ENCODE peak calls at places on chromosomes 11 and 22, in eight cellular contexts. I is sigmoid colon; X is neuronal stem cell; R is brain microvascular endothelial cell; B is uterus; S is heart right ventricle; Z is PC-9; D is CD8-positive, alpha-beta memory T cell. H is an unnamed sample.

GRCh38 chr11:13698147-13698546 is 29.7 kb downstream of the FAR1 start:
- DNase-seq in I (no peak), X (no peak), R (no peak), B (no peak), S (no peak), Z (no peak), D (no peak), H (no peak)

GRCh38 chr22:27795053-27795452 is 6.5 kb downstream of the MN1 start:
- DNase-seq in I (no peak), X (no peak), R (no peak), B (no peak), S (no peak), Z (no peak), D (no peak), H (no peak)

GRCh38 chr22:23414727-23415489 is 165.2 kb downstream of the IGLL1 start:
- DNase-seq in I (no peak), X (no peak), R (no peak), B (no peak), S (no peak), Z (no peak), D (no peak), H (no peak)

GRCh38 chr11:108906329-108906728 is 241.5 kb downstream of the DDX10 start:
- DNase-seq in I (no peak), X (no peak), R (peak; percentile 65), B (no peak), S (no peak), Z (peak; percentile 95), D (no peak), H (no peak)

GRCh38 chr11:109853156-109853776 is 239.9 kb upstream of the ZC3H12C start:
- DNase-seq in I (no peak), X (peak; percentile 31), R (peak; percentile 79), B (no peak), S (no peak), Z (peak; percentile 66), D (no peak), H (no peak)

GRCh38 chr22:44389181-44389580 is 76.4 kb upstream of the SHISAL1 start:
- DNase-seq in I (peak; percentile 51), X (no peak), R (no peak), B (no peak), S (peak; percentile 9), Z (no peak), D (no peak), H (no peak)

GRCh38 chr11:838441-839279 is 3.7 kb downstream of the POLR2L start:
- DNase-seq in I (no peak), X (no peak), R (no peak), B (no peak), S (no peak), Z (no peak), D (no peak), H (no peak)

GRCh38 chr11:4636962-4637661 is at the start of gene OR51D1:
- DNase-seq in I (peak; percentile 80), X (peak; percentile 73), R (peak; percentile 72), B (peak; percentile 53), S (peak; percentile 74), Z (no peak), D (peak; percentile 39), H (peak; percentile 69)

GRCh38 chr22:23305922-23306374 is 125.6 kb downstream of the BCR start:
- DNase-seq in I (peak; percentile 90), X (no peak), R (peak; percentile 89), B (peak; percentile 77), S (peak; percentile 78), Z (no peak), D (no peak), H (peak; percentile 64)

GRCh38 chr22:46251816-46252380 is 1.8 kb upstream of the CDPF1 start:
- DNase-seq in I (no peak), X (no peak), R (no peak), B (no peak), S (no peak), Z (no peak), D (no peak), H (no peak)

GRCh38 chr11:26730711-26731460 is 9.0 kb upstream of the SLC5A12 start:
- DNase-seq in I (no peak), X (no peak), R (peak; percentile 24), B (no peak), S (no peak), Z (no peak), D (no peak), H (no peak)

GRCh38 chr11:980438-981365 is 55.0 kb downstream of the AP2A2 start:
- DNase-seq in I (no peak), X (no peak), R (no peak), B (no peak), S (no peak), Z (no peak), D (no peak), H (no peak)

GRCh38 chr11:85945788-85946187 is 90.6 kb downstream of the CCDC83 start:
- DNase-seq in I (no peak), X (no peak), R (no peak), B (no peak), S (no peak), Z (no peak), D (no peak), H (no peak)

GRCh38 chr11:17528181-17528691 is 16.0 kb downstream of the USH1C start:
- DNase-seq in I (no peak), X (no peak), R (peak; percentile 54), B (no peak), S (peak; percentile 49), Z (no peak), D (peak; percentile 11), H (peak; percentile 35)

GRCh38 chr11:33620423-33621120 is 80.1 kb downstream of the C11orf91 start:
- DNase-seq in I (no peak), X (no peak), R (peak; percentile 30), B (no peak), S (no peak), Z (no peak), D (no peak), H (no peak)

GRCh38 chr11:66327171-66328035 is 8.8 kb downstream of the RIN1 start:
- DNase-seq in I (no peak), X (no peak), R (peak; percentile 75), B (no peak), S (no peak), Z (no peak), D (no peak), H (no peak)

DNA sequence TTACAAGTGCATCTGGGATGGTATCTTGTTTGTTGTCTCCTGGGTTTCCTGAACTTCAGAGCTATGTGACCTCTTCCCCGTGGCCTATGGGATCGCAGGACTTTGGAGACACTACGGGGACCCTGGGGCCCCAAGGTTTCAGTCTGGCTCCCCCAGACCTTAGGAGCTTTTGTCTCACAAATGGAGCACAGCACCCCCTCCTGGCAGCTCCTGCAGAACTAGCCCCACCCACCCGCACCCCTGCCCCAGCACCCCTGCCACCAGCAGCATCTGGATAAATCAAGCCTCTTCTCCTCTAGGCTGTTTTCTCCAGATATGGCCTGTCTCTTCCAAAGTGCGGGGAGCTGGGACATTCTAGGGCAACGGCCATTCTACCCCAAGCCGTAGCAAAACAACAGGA is 10.4 kb downstream of the RCOR2 start:
- DNase-seq in I (no peak), X (no peak), R (no peak), B (no peak), S (no peak), Z (no peak), D (peak; percentile 38), H (no peak)
- H3K36me3 ChIP-seq in I (peaks cover 33% of the 10 kb centered on the region), X (peaks cover 36% of the 10 kb centered on the region), R (peaks cover 68% of the 10 kb centered on the region), B (no peaks in the 10 kb centered on the region), S (peaks cover 19% of the 10 kb centered on the region), Z (peaks cover 15% of the 10 kb centered on the region), D (peaks cover 37% of the 10 kb centered on the region), H (peaks cover 83% of the 10 kb centered on the region)

GRCh38 chr22:49785841-49786451 is 41.7 kb downstream of the BRD1 start:
- DNase-seq in I (no peak), X (no peak), R (no peak), B (no peak), S (no peak), Z (no peak), D (no peak), H (no peak)

GRCh38 chr22:49783926-49784629 is 43.6 kb downstream of the BRD1 start:
- DNase-seq in I (peak; percentile 26), X (no peak), R (no peak), B (no peak), S (no peak), Z (no peak), D (no peak), H (no peak)

GRCh38 chr22:49783036-49783746 is 44.5 kb downstream of the BRD1 start:
- DNase-seq in I (no peak), X (no peak), R (no peak), B (no peak), S (no peak), Z (no peak), D (no peak), H (no peak)

GRCh38 chr22:49784630-49784971 is 43.1 kb downstream of the BRD1 start:
- DNase-seq in I (no peak), X (no peak), R (no peak), B (no peak), S (no peak), Z (no peak), D (no peak), H (no peak)

DNA sequence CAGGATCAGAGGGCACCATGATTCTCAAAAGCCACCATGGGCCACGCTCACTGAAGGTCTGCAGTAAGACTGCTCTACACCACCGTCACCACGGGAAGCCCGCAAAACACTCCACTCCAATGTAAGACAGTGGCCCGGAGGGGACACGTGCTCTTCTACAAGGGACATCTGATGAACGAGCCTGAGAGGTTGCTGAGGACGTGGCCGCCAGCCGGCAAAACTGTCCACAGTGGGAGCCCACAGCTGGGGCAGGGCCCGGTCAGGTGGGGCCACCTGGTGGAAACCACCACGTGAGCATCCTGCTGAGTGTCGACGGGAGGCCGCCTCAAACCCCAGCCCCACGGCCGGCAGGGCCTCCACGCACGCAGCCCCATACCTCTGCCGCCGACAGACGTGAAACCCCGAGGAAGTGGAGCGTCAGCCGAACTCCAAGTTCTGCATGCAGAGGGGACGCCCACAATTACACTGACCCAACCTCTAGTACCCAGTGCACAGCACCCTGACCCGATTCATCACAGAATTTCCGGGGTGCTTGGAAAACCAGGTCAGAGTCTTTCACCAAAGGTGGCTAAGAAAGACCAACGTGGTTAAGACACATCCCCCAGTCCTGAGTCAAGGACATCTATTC is 42.6 kb downstream of the BRD1 start:
- DNase-seq in I (no peak), X (no peak), R (no peak), B (no peak), S (no peak), Z (no peak), D (peak; percentile 39), H (no peak)
- H3K36me3 ChIP-seq in I (peaks cover 34% of the 10 kb centered on the region), X (peaks cover 52% of the 10 kb centered on the region), R (peaks cover 30% of the 10 kb centered on the region), B (no peaks in the 10 kb centered on the region), S (no peaks in the 10 kb centered on the region), Z (peaks cover 23% of the 10 kb centered on the region), D (peaks cover 16% of the 10 kb centered on the region), H (peaks cover 57% of the 10 kb centered on the region)

GRCh38 chr22:50569041-50569459 is 6.3 kb upstream of the SYCE3 start:
- DNase-seq in I (peak; percentile 57), X (no peak), R (no peak), B (no peak), S (no peak), Z (no peak), D (no peak), H (no peak)
- H3K36me3 ChIP-seq in I (no peaks in the 10 kb centered on the region), X (peaks cover 49% of the 10 kb centered on the region), R (no peaks in the 10 kb centered on the region), B (no peaks in the 10 kb centered on the region), S (peaks cover 5% of the 10 kb centered on the region), Z (peaks cover 21% of the 10 kb centered on the region), D (peaks cover 8% of the 10 kb centered on the region), H (no peaks in the 10 kb centered on the region)

DNA sequence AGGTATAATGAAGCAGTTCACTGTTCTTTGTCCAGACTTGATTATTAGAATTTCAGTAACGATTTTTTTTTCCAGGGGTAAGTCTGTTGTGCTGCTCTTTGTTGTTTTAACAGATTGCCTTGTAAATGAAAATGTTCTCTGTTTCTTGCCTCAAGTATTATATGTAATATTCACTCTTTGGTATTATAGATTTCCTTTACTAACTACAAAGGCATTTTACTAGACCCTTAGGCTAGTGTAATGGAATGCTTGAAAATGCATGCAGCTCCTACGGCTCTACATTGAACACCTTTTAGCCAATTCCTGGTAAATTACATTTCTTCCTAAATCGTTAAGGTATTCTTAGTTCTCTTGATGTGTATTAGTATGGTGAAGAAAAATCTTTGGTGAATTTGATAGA is 113.3 kb downstream of the DBX1 start:
- DNase-seq in I (no peak), X (no peak), R (no peak), B (no peak), S (no peak), Z (no peak), D (no peak), H (no peak)
- H3K36me3 ChIP-seq in I (no peaks in the 10 kb centered on the region), X (peaks cover 3% of the 10 kb centered on the region), R (peaks cover 6% of the 10 kb centered on the region), B (no peaks in the 10 kb centered on the region), S (no peaks in the 10 kb centered on the region), Z (no peaks in the 10 kb centered on the region), D (no peaks in the 10 kb centered on the region), H (peaks cover 17% of the 10 kb centered on the region)